ENCODE peak calls at places on chromosomes 11 and 22, in four cellular contexts. C, M, Z and X are unnamed samples.

GRCh38 chr11:92296138-92296515 is 71.5 kb downstream of the FAT3 start:
- DNase-seq in C (no peak), M (no peak), Z (no peak), X (no peak)

GRCh38 chr11:75813622-75814039 is 1.4 kb upstream of the UVRAG start:
- DNase-seq in C (no peak), M (no peak), Z (no peak), X (no peak)

GRCh38 chr22:19966908-19967750 is 25.5 kb upstream of the TXNRD2 start:
- DNase-seq in C (no peak), M (no peak), Z (no peak), X (no peak)

GRCh38 chr22:38176170-38176741 is 5.4 kb downstream of the PLA2G6 start:
- DNase-seq in C (peak), M (peak), Z (peak), X (no peak)

GRCh38 chr22:41725510-41726110 is 26.3 kb downstream of the MEI1 start:
- DNase-seq in C (no peak), M (no peak), Z (no peak), X (no peak)

GRCh38 chr11:63242089-63242762 is 1.2 kb downstream of the SLC22A25 start:
- DNase-seq in C (no peak), M (no peak), Z (no peak), X (no peak)

GRCh38 chr11:94641167-94641761 is 74.1 kb downstream of the PIWIL4 start:
- DNase-seq in C (no peak), M (no peak), Z (no peak), X (no peak)

GRCh38 chr11:85694385-85694980 is 8.5 kb upstream of the CCDC89 start:
- DNase-seq in C (no peak), M (no peak), Z (no peak), X (no peak)

GRCh38 chr11:72446929-72447753 is 12.8 kb upstream of the CLPB start:
- DNase-seq in C (no peak), M (no peak), Z (no peak), X (peak)

GRCh38 chr11:39678996-39679395 is 1780.5 kb downstream of the LRRC4C start:
- DNase-seq in C (no peak), M (no peak), Z (no peak), X (no peak)

GRCh38 chr22:39239561-39240423 is 5.0 kb downstream of the PDGFB start:
- DNase-seq in C (no peak), M (no peak), Z (peak), X (no peak)

DNA sequence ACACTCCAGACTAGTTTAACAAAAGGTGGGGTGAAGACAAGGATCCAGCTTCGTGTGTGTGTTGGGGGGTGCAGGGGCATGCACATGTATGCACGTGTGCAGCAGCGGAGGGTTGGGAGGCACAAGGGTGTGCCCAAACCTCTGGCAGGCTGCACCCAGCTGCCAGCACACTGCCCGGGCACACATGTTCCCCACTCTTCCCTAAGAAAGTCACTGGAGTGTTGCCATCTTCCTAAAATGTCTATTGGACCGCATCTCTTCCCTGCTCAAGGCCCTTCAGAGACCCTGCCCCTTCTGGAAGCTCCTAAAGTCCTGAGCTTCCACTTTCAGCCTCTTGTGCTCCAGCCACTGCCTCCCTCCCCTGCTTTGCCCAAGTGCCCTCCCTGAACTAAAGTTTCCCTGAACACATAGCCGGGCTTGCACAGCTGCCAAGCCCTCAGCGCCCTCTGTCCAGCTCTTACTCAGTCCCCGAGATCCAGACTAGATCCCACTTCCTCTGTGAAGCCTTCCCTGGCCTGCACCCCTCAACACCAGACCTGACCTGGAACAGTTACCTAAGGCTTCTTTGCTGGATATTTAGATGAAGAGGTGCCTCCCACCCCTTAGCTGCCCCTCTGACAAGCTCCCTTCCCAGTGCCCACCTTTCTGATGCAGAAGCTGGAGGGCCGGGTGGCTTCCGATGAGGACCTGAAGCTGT is 6.0 kb downstream of the CFL1 start:
- DNase-seq in C (no peak), M (peak), Z (no peak), X (no peak)
- TF ChIP-seq POLR2A in C (no peak), M (no peak), Z (no peak), X (no peak)

DNA sequence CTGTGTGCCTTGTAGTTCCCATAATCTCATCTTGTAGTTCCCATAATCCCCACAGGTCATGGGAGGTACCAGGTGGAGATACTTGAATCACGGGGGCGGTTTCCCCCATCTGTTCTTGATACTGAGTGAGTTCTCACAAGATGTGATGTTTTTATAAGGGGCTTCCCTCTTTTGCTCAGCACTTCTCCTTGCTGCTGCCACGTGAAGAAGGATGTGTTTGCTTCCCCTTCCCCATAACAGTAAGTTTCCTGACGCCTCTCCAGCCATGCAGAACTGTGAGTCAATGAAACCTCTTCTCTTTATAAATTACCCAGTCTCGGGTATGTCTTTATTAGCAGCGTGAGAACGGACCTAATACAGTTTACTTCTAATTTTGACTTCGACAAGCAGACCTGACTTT is 14.0 kb upstream of the SMIM38 start:
- DNase-seq in C (no peak), M (no peak), Z (no peak), X (no peak)
- TF ChIP-seq POLR2A in C (no peak), M (no peak), Z (no peak), X (no peak)

DNA sequence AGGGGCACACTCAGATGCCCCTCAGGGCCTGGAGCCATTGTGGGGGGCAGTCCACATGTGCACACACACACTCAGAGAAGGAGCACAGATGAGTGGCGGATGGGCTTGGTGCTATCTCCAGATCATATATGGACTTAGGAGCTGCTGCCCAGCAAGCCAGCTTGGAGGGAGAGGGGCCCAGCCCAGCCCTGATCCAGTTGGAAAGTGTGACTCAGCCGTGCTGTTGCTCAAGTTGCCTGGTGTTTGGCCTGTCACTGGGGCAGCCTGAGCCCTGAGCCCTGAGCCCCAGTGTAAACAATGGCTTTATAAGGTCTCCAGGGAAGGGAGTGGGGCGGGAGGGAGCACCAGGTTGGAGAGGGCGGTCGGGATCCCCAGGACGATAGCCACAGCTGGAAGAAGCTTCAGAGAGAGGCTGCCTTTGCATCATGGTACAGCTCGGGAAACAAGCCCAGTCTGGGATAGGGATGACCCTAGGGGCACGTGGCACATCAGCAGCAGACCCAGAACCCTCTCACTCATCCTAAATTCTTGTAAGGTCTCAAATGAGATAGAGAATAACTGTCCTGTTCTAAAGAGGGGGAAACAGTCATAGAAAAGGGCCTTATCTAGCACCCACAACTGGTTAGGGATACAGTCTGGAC is 4.8 kb downstream of the SELENOM start:
- DNase-seq in C (peak), M (peak), Z (peak), X (peak)
- TF ChIP-seq POLR2A in C (no peak), M (no peak), Z (no peak), X (no peak)

DNA sequence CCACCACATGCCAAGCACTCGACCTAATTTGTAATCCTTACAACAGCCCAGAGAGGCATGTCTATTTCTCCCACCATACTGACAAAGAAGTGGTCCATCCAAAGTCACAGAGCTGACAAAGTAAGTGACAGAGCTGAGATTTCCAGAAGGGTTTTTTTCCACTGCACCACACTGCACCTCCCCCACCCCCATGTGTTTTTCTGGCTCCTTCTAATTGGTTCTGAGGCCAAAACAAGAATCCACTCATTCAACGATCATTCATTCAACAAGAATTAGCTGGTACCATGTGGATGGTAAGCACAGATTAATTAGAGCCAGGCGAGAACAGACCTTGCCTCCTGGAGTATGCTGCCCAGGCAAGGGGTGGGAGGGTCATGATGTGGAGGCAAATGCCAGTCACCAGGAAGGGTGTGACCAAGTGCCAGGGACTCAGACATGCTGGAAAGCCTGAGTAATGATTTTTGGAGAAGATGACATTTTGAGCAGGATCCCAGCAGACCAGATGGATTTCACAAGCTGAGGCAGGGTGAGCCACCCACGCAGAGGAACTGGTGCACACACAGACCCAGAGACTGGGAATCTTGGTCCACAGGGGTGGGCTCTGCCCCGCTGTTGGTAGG is 14.9 kb upstream of the PRG2 start:
- DNase-seq in C (no peak), M (no peak), Z (no peak), X (no peak)
- TF ChIP-seq POLR2A in C (no peak), M (no peak), Z (no peak), X (no peak)

GRCh38 chr11:358129-358805 is 11.0 kb upstream of the B4GALNT4 start:
- DNase-seq in C (no peak), M (peak), Z (no peak), X (no peak)

GRCh38 chr11:357582-357981 is 11.7 kb upstream of the B4GALNT4 start:
- DNase-seq in C (no peak), M (no peak), Z (no peak), X (no peak)

GRCh38 chr11:356610-357009 is 12.7 kb upstream of the B4GALNT4 start:
- DNase-seq in C (no peak), M (no peak), Z (no peak), X (no peak)

GRCh38 chr11:353315-353857 is 15.9 kb upstream of the B4GALNT4 start:
- DNase-seq in C (peak), M (peak), Z (peak), X (no peak)

DNA sequence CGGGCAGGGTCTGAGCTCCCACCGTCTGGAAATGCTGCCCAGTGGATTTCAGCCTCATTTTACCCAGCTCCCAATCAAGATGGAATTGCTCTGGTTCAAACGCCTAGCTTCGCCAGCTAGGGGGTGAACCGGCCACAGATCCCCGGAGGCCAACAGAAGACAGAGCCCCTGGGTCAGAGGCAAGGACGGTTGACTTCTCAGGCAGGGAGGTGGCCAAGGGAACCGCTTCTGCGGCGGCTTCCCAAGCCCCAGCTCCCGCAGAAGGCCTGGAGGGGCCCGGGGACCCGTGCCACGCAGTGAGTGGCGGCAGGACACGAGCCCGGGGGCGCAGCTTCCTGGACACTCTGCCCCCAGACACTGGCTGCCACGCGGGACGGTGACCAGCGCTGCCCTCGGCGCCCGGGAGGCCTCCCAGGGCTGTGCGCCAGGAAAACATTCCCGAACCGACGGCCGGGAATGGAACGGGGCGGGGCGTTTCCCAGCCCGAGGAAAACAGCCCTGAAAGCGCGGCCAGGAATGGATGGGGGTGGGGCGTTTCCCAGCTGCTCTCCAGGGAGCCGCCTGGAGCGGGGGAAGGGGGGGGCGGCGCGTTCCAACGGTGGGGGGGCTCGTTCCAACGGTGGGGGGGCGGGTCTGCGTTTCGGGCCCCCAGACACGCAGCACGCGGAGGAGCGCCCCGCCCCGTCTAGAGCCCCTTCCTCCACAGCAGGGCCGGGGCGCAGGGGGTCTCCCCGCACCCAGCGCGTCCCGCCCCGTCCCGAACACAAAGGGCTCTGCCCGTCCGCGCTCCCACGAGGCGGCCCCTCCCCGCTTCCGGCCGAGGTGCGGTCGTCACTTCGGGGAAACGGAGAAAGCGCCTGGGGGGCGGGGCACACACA is 13.5 kb upstream of the B4GALNT4 start:
- DNase-seq in C (peak), M (peak), Z (peak), X (peak)
- TF ChIP-seq POLR2A in C (peak), M (peak), Z (peak), X (peak)

DNA sequence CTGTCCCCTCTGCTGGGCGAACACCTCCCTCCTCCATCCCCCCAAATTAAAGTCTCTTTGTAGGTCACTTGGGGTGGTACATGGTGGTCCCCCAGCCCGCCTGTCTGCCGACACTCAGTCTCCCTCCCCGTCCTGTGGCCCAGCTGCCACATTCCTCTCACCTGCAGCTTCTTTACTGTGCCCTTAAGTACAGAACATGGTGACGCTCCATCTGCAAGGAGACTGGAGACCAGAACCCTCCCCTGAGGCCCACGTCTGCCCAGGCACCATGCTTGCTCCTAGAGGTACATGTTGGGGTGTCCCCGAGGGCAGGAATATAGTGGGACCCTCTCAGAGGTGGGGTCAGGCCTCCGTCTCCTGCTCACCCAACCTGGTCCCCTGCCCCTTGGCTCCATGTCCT is 5.6 kb upstream of the EHD1 start:
- DNase-seq in C (no peak), M (no peak), Z (no peak), X (no peak)
- TF ChIP-seq POLR2A in C (no peak), M (no peak), Z (no peak), X (no peak)